ENCODE peak calls at places on chromosomes 13 and 19, in six cellular contexts. One of them, this sample, is unnamed. For H3K4me1, the result is how much of the 10 kb centered on the place peaks cover.

GRCh38 chr13:77492982-77493381 is 42.5 kb upstream of the SCEL start:
- DNase-seq in heart left ventricle: no peak
- DNase-seq in endodermal cell: no peak
- DNase-seq in BE2C: peak
- DNase-seq in naive thymus-derived CD4-positive, alpha-beta T cell: no peak
- DNase-seq in uterus: no peak
- DNase-seq in this sample: no peak

GRCh38 chr13:75226092-75226491 is 255.9 kb downstream of the TBC1D4 start:
- DNase-seq in uterus: no peak
- DNase-seq in BE2C: no peak
- DNase-seq in heart left ventricle: no peak
- DNase-seq in naive thymus-derived CD4-positive, alpha-beta T cell: no peak
- DNase-seq in endodermal cell: peak
- DNase-seq in this sample: no peak

GRCh38 chr13:80888421-80888820 is 547.5 kb upstream of the SPRY2 start:
- DNase-seq in naive thymus-derived CD4-positive, alpha-beta T cell: no peak
- DNase-seq in endodermal cell: no peak
- DNase-seq in BE2C: no peak
- DNase-seq in heart left ventricle: no peak
- DNase-seq in uterus: no peak
- DNase-seq in this sample: no peak

GRCh38 chr19:7871280-7871529 is 3.0 kb downstream of the PRR36 start:
- DNase-seq in heart left ventricle: no peak
- DNase-seq in endodermal cell: no peak
- DNase-seq in BE2C: no peak
- DNase-seq in uterus: no peak
- DNase-seq in naive thymus-derived CD4-positive, alpha-beta T cell: no peak
- DNase-seq in this sample: no peak

GRCh38 chr13:66895780-66896179 is 334.4 kb downstream of the PCDH9 start:
- DNase-seq in BE2C: peak
- DNase-seq in endodermal cell: no peak
- DNase-seq in naive thymus-derived CD4-positive, alpha-beta T cell: no peak
- DNase-seq in heart left ventricle: no peak
- DNase-seq in uterus: no peak
- DNase-seq in this sample: no peak

GRCh38 chr19:56201973-56202372 is at the start of gene ZSCAN5C:
- DNase-seq in uterus: no peak
- DNase-seq in naive thymus-derived CD4-positive, alpha-beta T cell: no peak
- DNase-seq in endodermal cell: no peak
- DNase-seq in heart left ventricle: no peak
- DNase-seq in BE2C: no peak
- DNase-seq in this sample: no peak

GRCh38 chr13:90717451-90717936 is 630.0 kb upstream of the MIR17HG start:
- DNase-seq in naive thymus-derived CD4-positive, alpha-beta T cell: no peak
- DNase-seq in BE2C: no peak
- DNase-seq in endodermal cell: no peak
- DNase-seq in heart left ventricle: no peak
- DNase-seq in uterus: no peak
- DNase-seq in this sample: no peak

GRCh38 chr13:113506025-113506685 is 15.6 kb upstream of the DCUN1D2 start:
- DNase-seq in BE2C: peak
- DNase-seq in uterus: no peak
- DNase-seq in naive thymus-derived CD4-positive, alpha-beta T cell: no peak
- DNase-seq in endodermal cell: no peak
- DNase-seq in heart left ventricle: no peak
- DNase-seq in this sample: no peak

GRCh38 chr19:29806098-29806866 is 5.5 kb upstream of the CCNE1 start:
- DNase-seq in naive thymus-derived CD4-positive, alpha-beta T cell: no peak
- DNase-seq in BE2C: peak
- DNase-seq in heart left ventricle: peak
- DNase-seq in uterus: no peak
- DNase-seq in endodermal cell: peak
- DNase-seq in this sample: peak

GRCh38 chr13:113846639-113847318 is 17.1 kb downstream of the GAS6 start:
- DNase-seq in uterus: peak
- DNase-seq in naive thymus-derived CD4-positive, alpha-beta T cell: no peak
- DNase-seq in BE2C: no peak
- DNase-seq in endodermal cell: peak
- DNase-seq in heart left ventricle: peak
- DNase-seq in this sample: no peak

GRCh38 chr13:108276060-108276459 is 6.5 kb downstream of the TNFSF13B start:
- DNase-seq in naive thymus-derived CD4-positive, alpha-beta T cell: no peak
- DNase-seq in BE2C: no peak
- DNase-seq in heart left ventricle: peak
- DNase-seq in uterus: peak
- DNase-seq in endodermal cell: no peak
- DNase-seq in this sample: peak

GRCh38 chr13:113656831-113657671 is 947 bp downstream of the ATP4B start:
- DNase-seq in endodermal cell: peak
- DNase-seq in naive thymus-derived CD4-positive, alpha-beta T cell: no peak
- DNase-seq in heart left ventricle: peak
- DNase-seq in uterus: peak
- DNase-seq in BE2C: peak
- DNase-seq in this sample: peak

GRCh38 chr13:57666131-57666530 is 34.6 kb downstream of the PCDH17 start:
- DNase-seq in naive thymus-derived CD4-positive, alpha-beta T cell: no peak
- DNase-seq in uterus: no peak
- DNase-seq in endodermal cell: no peak
- DNase-seq in BE2C: no peak
- DNase-seq in heart left ventricle: no peak
- DNase-seq in this sample: no peak

GRCh38 chr19:18606281-18607221 is at the start of gene CRLF1:
- DNase-seq in endodermal cell: peak
- DNase-seq in naive thymus-derived CD4-positive, alpha-beta T cell: no peak
- DNase-seq in heart left ventricle: no peak
- DNase-seq in uterus: no peak
- DNase-seq in BE2C: no peak
- DNase-seq in this sample: no peak
- H3K4me3 ChIP-seq in endodermal cell: no peak
- H3K4me3 ChIP-seq in naive thymus-derived CD4-positive, alpha-beta T cell: no peak
- H3K4me3 ChIP-seq in heart left ventricle: peak
- H3K4me3 ChIP-seq in uterus: no peak
- H3K4me3 ChIP-seq in BE2C: no peak
- H3K4me3 ChIP-seq in this sample: peak

GRCh38 chr19:35932291-35932936 is 3.8 kb upstream of the LRFN3 start:
- DNase-seq in BE2C: no peak
- DNase-seq in heart left ventricle: no peak
- DNase-seq in endodermal cell: no peak
- DNase-seq in uterus: no peak
- DNase-seq in naive thymus-derived CD4-positive, alpha-beta T cell: no peak
- DNase-seq in this sample: no peak
- H3K4me1 ChIP-seq in BE2C: under half
- H3K4me1 ChIP-seq in heart left ventricle: under half
- H3K4me1 ChIP-seq in endodermal cell: under half
- H3K4me1 ChIP-seq in uterus: under half
- H3K4me1 ChIP-seq in naive thymus-derived CD4-positive, alpha-beta T cell: half or more
- H3K4me1 ChIP-seq in this sample: under half

GRCh38 chr13:79402074-79402635 is 3.9 kb downstream of the RBM26 start:
- DNase-seq in endodermal cell: no peak
- DNase-seq in uterus: no peak
- DNase-seq in heart left ventricle: no peak
- DNase-seq in BE2C: no peak
- DNase-seq in naive thymus-derived CD4-positive, alpha-beta T cell: no peak
- DNase-seq in this sample: no peak

GRCh38 chr13:79398915-79399314 is 7.1 kb downstream of the RBM26 start:
- DNase-seq in endodermal cell: no peak
- DNase-seq in uterus: no peak
- DNase-seq in naive thymus-derived CD4-positive, alpha-beta T cell: no peak
- DNase-seq in heart left ventricle: no peak
- DNase-seq in BE2C: no peak
- DNase-seq in this sample: no peak

GRCh38 chr13:79403113-79403512 is 2.9 kb downstream of the RBM26 start:
- DNase-seq in naive thymus-derived CD4-positive, alpha-beta T cell: no peak
- DNase-seq in endodermal cell: no peak
- DNase-seq in uterus: no peak
- DNase-seq in BE2C: no peak
- DNase-seq in heart left ventricle: no peak
- DNase-seq in this sample: no peak

GRCh38 chr13:79402679-79403078 is 3.4 kb downstream of the RBM26 start:
- DNase-seq in BE2C: no peak
- DNase-seq in endodermal cell: no peak
- DNase-seq in naive thymus-derived CD4-positive, alpha-beta T cell: no peak
- DNase-seq in heart left ventricle: no peak
- DNase-seq in uterus: no peak
- DNase-seq in this sample: no peak

DNA sequence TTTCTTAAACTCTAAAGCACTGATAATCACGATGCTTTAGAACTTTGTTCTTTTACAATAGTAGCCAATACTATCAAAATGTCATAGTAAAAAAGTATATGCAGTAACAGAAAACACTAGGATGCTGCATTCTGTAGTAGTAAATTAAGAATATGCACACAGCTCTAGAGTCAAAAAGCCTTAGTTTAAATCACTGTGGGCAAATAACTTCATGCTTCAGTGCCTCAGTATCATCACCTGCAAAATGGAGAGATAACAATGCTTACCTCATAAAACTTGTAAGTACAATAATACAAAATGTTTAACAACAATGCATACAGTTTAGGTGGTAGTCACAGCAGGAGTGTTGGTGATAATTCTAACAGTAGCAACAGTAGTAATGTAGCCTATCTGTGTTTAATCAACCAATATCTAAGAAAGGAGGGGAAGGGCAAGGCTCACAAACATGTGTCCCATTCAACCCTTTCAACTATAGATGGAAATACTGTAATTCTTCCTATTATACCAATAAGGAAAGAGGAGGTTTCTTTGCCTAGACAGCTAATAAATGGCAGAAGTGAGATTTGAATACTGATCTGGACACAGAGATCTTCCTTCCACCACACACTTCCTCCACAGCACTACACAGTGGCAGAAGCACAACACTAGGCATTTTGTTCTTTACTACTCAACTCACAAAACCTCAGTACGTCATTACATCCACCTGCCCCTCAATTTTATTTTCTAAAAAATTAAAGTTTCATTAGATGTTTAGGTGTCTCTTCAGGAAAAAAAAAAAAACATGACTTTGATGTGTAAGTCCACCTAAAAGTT is 4.6 kb downstream of the RBM26 start:
- DNase-seq in naive thymus-derived CD4-positive, alpha-beta T cell: no peak
- DNase-seq in endodermal cell: no peak
- DNase-seq in uterus: no peak
- DNase-seq in heart left ventricle: no peak
- DNase-seq in BE2C: no peak
- DNase-seq in this sample: no peak
- H3K4me3 ChIP-seq in naive thymus-derived CD4-positive, alpha-beta T cell: no peak
- H3K4me3 ChIP-seq in endodermal cell: peak
- H3K4me3 ChIP-seq in uterus: no peak
- H3K4me3 ChIP-seq in heart left ventricle: no peak
- H3K4me3 ChIP-seq in BE2C: no peak
- H3K4me3 ChIP-seq in this sample: no peak

DNA sequence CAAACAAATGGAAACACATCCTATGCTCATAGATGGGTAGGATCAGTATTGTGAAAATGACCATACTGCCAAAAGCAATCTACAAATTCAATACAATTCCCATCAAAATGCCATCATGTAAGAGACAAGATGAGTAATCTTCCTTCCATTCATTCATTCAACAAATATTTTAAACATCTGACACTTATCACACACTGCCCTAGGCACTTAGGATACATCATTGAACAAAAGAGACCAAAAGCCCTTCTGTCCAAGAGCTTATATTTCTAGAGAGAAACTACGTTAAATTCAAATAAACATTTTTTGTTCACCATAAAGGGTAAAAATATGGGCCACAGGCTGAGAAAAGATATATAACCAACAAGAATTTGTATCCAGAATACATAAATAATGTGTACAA is 20.5 kb upstream of the LHFPL6 start:
- DNase-seq in endodermal cell: no peak
- DNase-seq in heart left ventricle: no peak
- DNase-seq in uterus: no peak
- DNase-seq in naive thymus-derived CD4-positive, alpha-beta T cell: no peak
- DNase-seq in BE2C: no peak
- DNase-seq in this sample: no peak
- H3K4me1 ChIP-seq in endodermal cell: under half
- H3K4me1 ChIP-seq in heart left ventricle: under half
- H3K4me1 ChIP-seq in uterus: under half
- H3K4me1 ChIP-seq in naive thymus-derived CD4-positive, alpha-beta T cell: under half
- H3K4me1 ChIP-seq in BE2C: under half
- H3K4me1 ChIP-seq in this sample: under half

GRCh38 chr19:38304866-38305429 is 897 bp downstream of the C19orf33 start:
- DNase-seq in BE2C: peak
- DNase-seq in naive thymus-derived CD4-positive, alpha-beta T cell: no peak
- DNase-seq in endodermal cell: peak
- DNase-seq in heart left ventricle: peak
- DNase-seq in uterus: no peak
- DNase-seq in this sample: no peak
- H3K4me3 ChIP-seq in BE2C: no peak
- H3K4me3 ChIP-seq in naive thymus-derived CD4-positive, alpha-beta T cell: no peak
- H3K4me3 ChIP-seq in endodermal cell: no peak
- H3K4me3 ChIP-seq in heart left ventricle: peak
- H3K4me3 ChIP-seq in uterus: no peak
- H3K4me3 ChIP-seq in this sample: no peak